ENCODE peak calls at places on chromosome 5, in four cellular contexts. One of them, this sample, is unnamed.

GRCh38 chr5:143197260-143197656 is 206.2 kb downstream of the NR3C1 start:
- DNase-seq in mesothelial cell of epicardium: no peak
- DNase-seq in lower leg skin: no peak
- DNase-seq in Calu3: no peak
- DNase-seq in this sample: no peak

GRCh38 chr5:163696270-163696887 is 191.0 kb downstream of the MAT2B start:
- DNase-seq in mesothelial cell of epicardium: no peak
- DNase-seq in lower leg skin: no peak
- DNase-seq in Calu3: peak; percentile 67
- DNase-seq in this sample: peak; percentile 40

GRCh38 chr5:112528928-112529327 is 109.9 kb upstream of the EPB41L4A start:
- DNase-seq in mesothelial cell of epicardium: no peak
- DNase-seq in lower leg skin: no peak
- DNase-seq in Calu3: no peak
- DNase-seq in this sample: no peak

GRCh38 chr5:148725675-148726074 is 71.3 kb upstream of the HTR4 start:
- DNase-seq in mesothelial cell of epicardium: no peak
- DNase-seq in lower leg skin: no peak
- DNase-seq in Calu3: no peak
- DNase-seq in this sample: no peak

GRCh38 chr5:157941616-157942015 is 82.7 kb upstream of the CLINT1 start:
- DNase-seq in mesothelial cell of epicardium: no peak
- DNase-seq in lower leg skin: no peak
- DNase-seq in Calu3: no peak
- DNase-seq in this sample: no peak

GRCh38 chr5:137491121-137491520 is 8.0 kb downstream of the SPOCK1 start:
- DNase-seq in mesothelial cell of epicardium: no peak
- DNase-seq in lower leg skin: no peak
- DNase-seq in Calu3: no peak
- DNase-seq in this sample: no peak

GRCh38 chr5:176568657-176569056 is 19.5 kb downstream of the CDHR2 start:
- DNase-seq in mesothelial cell of epicardium: no peak
- DNase-seq in lower leg skin: no peak
- DNase-seq in Calu3: no peak
- DNase-seq in this sample: no peak

GRCh38 chr5:54539001-54539400 is 21.4 kb downstream of the SNX18 start:
- DNase-seq in mesothelial cell of epicardium: no peak
- DNase-seq in lower leg skin: no peak
- DNase-seq in Calu3: no peak
- DNase-seq in this sample: no peak

GRCh38 chr5:95519681-95520080 is 35.1 kb downstream of the SKIC3 start:
- DNase-seq in mesothelial cell of epicardium: no peak
- DNase-seq in lower leg skin: no peak
- DNase-seq in Calu3: no peak
- DNase-seq in this sample: no peak

GRCh38 chr5:89883967-89884366 is 525.6 kb downstream of the CETN3 start:
- DNase-seq in mesothelial cell of epicardium: no peak
- DNase-seq in lower leg skin: no peak
- DNase-seq in Calu3: no peak
- DNase-seq in this sample: no peak

GRCh38 chr5:88480766-88481499 is 212.3 kb upstream of the TMEM161B start:
- DNase-seq in mesothelial cell of epicardium: no peak
- DNase-seq in lower leg skin: no peak
- DNase-seq in Calu3: no peak
- DNase-seq in this sample: no peak

GRCh38 chr5:155728857-155729683 is 597.9 kb upstream of the SGCD start:
- DNase-seq in mesothelial cell of epicardium: no peak
- DNase-seq in lower leg skin: no peak
- DNase-seq in Calu3: no peak
- DNase-seq in this sample: peak; percentile 9

DNA sequence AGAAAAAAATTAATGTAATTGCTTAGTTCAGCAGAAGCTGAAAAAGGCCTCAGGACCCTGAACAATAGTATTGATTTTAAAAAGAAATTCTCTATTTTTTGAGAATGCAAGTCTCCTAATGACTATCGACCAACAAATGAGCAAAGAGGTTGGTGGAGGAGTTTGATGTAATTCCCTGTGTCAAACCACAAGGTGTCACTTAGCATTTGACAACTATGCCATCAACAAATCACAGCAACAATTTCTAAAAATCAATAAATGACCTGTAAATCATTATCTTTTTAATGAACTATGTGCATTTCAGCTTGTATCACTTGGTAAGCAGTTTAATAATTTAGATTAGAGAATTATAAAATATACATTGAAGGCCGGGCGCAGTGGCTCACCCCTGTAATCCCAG is 133.7 kb downstream of the PRELID2 start:
- DNase-seq in mesothelial cell of epicardium: no peak
- DNase-seq in lower leg skin: no peak
- DNase-seq in Calu3: no peak
- DNase-seq in this sample: no peak
- TF ChIP-seq CTCF in mesothelial cell of epicardium: no peak
- TF ChIP-seq CTCF in lower leg skin: no peak
- TF ChIP-seq CTCF in Calu3: no peak
- TF ChIP-seq CTCF in this sample: no peak

DNA sequence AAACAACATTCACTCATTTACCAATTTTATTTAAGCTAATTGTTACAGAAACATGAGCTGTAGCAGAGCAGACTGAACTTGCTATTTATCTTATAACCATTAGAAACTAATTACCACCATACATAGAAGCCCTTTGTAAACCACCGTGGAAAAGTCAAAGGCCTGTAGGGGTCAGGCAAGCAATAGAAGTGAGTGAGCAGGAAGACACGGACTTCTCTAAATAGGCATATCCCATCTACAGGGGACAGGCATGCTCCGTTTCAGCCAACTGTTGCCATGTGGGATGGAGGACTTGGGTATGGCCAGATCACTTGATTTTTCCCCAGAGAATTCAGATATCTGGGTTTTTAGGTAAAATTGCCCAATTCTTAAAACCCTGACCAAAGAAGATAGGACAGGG is 44.8 kb downstream of the PRRC1 start:
- DNase-seq in mesothelial cell of epicardium: no peak
- DNase-seq in lower leg skin: no peak
- DNase-seq in Calu3: no peak
- DNase-seq in this sample: no peak
- TF ChIP-seq CTCF in mesothelial cell of epicardium: no peak
- TF ChIP-seq CTCF in lower leg skin: no peak
- TF ChIP-seq CTCF in Calu3: peak; percentile 43
- TF ChIP-seq CTCF in this sample: peak; percentile 53

GRCh38 chr5:173497685-173498084 is 118.8 kb downstream of the BOD1 start:
- DNase-seq in mesothelial cell of epicardium: no peak
- DNase-seq in lower leg skin: no peak
- DNase-seq in Calu3: no peak
- DNase-seq in this sample: no peak

GRCh38 chr5:173495225-173495904 is 121.1 kb downstream of the BOD1 start:
- DNase-seq in mesothelial cell of epicardium: no peak
- DNase-seq in lower leg skin: peak; percentile 73
- DNase-seq in Calu3: no peak
- DNase-seq in this sample: no peak

GRCh38 chr5:173494446-173494845 is 122.0 kb downstream of the BOD1 start:
- DNase-seq in mesothelial cell of epicardium: no peak
- DNase-seq in lower leg skin: no peak
- DNase-seq in Calu3: no peak
- DNase-seq in this sample: no peak

GRCh38 chr5:173496883-173497255 is 119.6 kb downstream of the BOD1 start:
- DNase-seq in mesothelial cell of epicardium: no peak
- DNase-seq in lower leg skin: no peak
- DNase-seq in Calu3: no peak
- DNase-seq in this sample: no peak

GRCh38 chr5:173496129-173496882 is 120.1 kb downstream of the BOD1 start:
- DNase-seq in mesothelial cell of epicardium: no peak
- DNase-seq in lower leg skin: no peak
- DNase-seq in Calu3: no peak
- DNase-seq in this sample: no peak
- TF ChIP-seq CTCF in mesothelial cell of epicardium: no peak
- TF ChIP-seq CTCF in lower leg skin: no peak
- TF ChIP-seq CTCF in Calu3: no peak
- TF ChIP-seq CTCF in this sample: no peak

DNA sequence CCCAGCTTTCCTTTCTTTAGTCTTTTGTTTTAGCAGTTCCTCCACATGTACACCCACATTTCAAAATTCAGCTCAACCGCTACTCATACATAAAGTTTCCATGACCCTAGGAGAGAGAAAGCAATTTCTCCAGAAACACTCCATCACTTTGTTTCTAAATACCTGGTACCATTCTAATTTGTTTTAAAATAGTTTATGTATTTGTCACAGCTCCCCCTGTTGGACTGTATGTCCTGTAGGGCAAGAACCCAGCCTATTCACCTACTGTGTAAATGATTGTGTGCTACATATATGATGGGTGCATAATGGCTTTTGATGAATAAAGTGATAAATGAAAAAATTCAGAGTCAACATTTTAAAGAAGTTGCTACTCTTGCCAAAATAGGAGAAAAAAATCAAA is 139.1 kb downstream of the COX7C start:
- DNase-seq in mesothelial cell of epicardium: no peak
- DNase-seq in lower leg skin: no peak
- DNase-seq in Calu3: no peak
- DNase-seq in this sample: no peak
- TF ChIP-seq CTCF in mesothelial cell of epicardium: no peak
- TF ChIP-seq CTCF in lower leg skin: no peak
- TF ChIP-seq CTCF in Calu3: no peak
- TF ChIP-seq CTCF in this sample: no peak

DNA sequence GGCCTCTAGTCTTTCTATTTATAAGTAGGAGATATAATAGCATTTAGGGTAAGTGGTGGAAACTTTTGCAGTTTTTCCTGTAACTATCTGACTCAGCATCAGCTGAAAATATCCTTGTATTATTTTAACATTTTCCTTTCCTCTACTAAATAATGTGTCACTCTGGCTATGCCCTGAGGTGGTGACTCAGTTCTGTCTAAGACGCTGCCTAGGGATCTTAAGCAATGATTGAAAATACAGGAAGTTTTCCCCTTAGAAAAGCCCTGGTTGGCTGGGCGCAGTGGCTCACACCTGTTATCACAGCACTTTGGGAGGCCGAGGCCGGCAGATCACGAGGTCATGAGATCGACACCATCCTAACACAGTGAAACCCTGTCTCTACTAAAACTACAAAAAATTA is 9.3 kb upstream of the EDIL3 start:
- DNase-seq in mesothelial cell of epicardium: no peak
- DNase-seq in lower leg skin: no peak
- DNase-seq in Calu3: peak; percentile 71
- DNase-seq in this sample: no peak
- TF ChIP-seq CTCF in mesothelial cell of epicardium: no peak
- TF ChIP-seq CTCF in lower leg skin: no peak
- TF ChIP-seq CTCF in Calu3: no peak
- TF ChIP-seq CTCF in this sample: no peak

GRCh38 chr5:42898760-42899159 is 87.1 kb upstream of the SELENOP start:
- DNase-seq in mesothelial cell of epicardium: no peak
- DNase-seq in lower leg skin: no peak
- DNase-seq in Calu3: no peak
- DNase-seq in this sample: no peak

GRCh38 chr5:42896523-42896922 is 84.8 kb upstream of the SELENOP start:
- DNase-seq in mesothelial cell of epicardium: no peak
- DNase-seq in lower leg skin: no peak
- DNase-seq in Calu3: no peak
- DNase-seq in this sample: no peak

GRCh38 chr5:42888771-42889170 is 77.1 kb upstream of the SELENOP start:
- DNase-seq in mesothelial cell of epicardium: no peak
- DNase-seq in lower leg skin: no peak
- DNase-seq in Calu3: no peak
- DNase-seq in this sample: no peak

GRCh38 chr5:42889311-42889933 is 77.7 kb upstream of the SELENOP start:
- DNase-seq in mesothelial cell of epicardium: peak; percentile 34
- DNase-seq in lower leg skin: peak; percentile 84
- DNase-seq in Calu3: peak; percentile 86
- DNase-seq in this sample: peak; percentile 62

DNA sequence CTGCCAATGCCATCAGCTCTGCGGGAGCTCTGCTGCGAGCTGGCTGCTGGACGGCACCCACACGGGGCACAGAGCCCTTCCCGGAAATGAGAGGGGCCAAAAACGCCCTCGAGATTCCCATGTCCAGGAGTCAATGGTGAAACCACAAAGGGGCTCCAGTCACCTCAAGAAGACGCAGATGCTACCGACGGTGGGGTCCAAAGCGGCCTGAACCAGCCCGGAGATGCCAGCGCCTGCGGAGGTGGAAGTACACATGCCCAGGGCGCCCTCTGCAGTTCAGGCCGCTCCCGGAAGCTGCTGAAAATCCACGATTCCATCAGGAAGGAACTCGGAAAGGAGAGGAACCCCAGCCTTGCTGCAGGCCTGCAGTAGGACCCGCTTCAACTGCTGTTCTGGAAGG is 82.4 kb upstream of the SELENOP start:
- DNase-seq in mesothelial cell of epicardium: no peak
- DNase-seq in lower leg skin: no peak
- DNase-seq in Calu3: no peak
- DNase-seq in this sample: no peak
- TF ChIP-seq CTCF in mesothelial cell of epicardium: no peak
- TF ChIP-seq CTCF in lower leg skin: no peak
- TF ChIP-seq CTCF in Calu3: no peak
- TF ChIP-seq CTCF in this sample: peak; percentile 14

GRCh38 chr5:178232124-178232919 is at the start of gene PHYKPL:
- DNase-seq in mesothelial cell of epicardium: peak; percentile 54
- DNase-seq in lower leg skin: peak; percentile 51
- DNase-seq in Calu3: peak; percentile 79
- DNase-seq in this sample: peak; percentile 60
- TF ChIP-seq CTCF in mesothelial cell of epicardium: no peak
- TF ChIP-seq CTCF in lower leg skin: no peak
- TF ChIP-seq CTCF in Calu3: no peak
- TF ChIP-seq CTCF in this sample: no peak

DNA sequence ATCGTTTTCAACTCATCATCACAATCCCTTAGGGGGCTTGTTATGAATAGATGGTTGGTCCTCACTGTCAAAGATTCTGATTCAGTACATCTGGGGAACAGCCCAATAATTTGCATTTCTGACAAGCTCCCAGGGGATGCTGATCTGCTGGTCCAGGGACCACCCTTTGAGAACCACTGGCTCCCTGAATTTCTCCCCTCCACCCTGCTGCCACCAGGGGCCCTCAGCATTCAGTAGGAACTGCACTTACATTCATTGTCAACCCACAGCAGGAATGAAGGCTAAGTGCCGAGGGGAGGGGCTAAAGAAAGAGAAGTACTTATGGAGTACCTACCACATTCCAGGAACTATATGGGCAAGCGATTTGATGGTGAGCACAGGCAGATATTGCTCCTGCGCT is 85.9 kb downstream of the BOD1 start:
- DNase-seq in mesothelial cell of epicardium: no peak
- DNase-seq in lower leg skin: no peak
- DNase-seq in Calu3: peak; percentile 20
- DNase-seq in this sample: no peak
- TF ChIP-seq CTCF in mesothelial cell of epicardium: no peak
- TF ChIP-seq CTCF in lower leg skin: no peak
- TF ChIP-seq CTCF in Calu3: no peak
- TF ChIP-seq CTCF in this sample: no peak

GRCh38 chr5:32197032-32197431 is 22.9 kb upstream of the GOLPH3 start:
- DNase-seq in mesothelial cell of epicardium: no peak
- DNase-seq in lower leg skin: no peak
- DNase-seq in Calu3: no peak
- DNase-seq in this sample: no peak
- TF ChIP-seq CTCF in mesothelial cell of epicardium: no peak
- TF ChIP-seq CTCF in lower leg skin: no peak
- TF ChIP-seq CTCF in Calu3: no peak
- TF ChIP-seq CTCF in this sample: no peak